ENCODE peak calls at places on chromosomes 7 and 10, in ten cellular contexts. C is Ammon's horn; K is foreskin fibroblast; J is HT1080; Y is kidney; I is NCI-H1092 treated with DMSO at 0.1 percent for 48 hours; F is stimulated activated CD4-positive, alpha-beta T cell treated with anti-CD3 and anti-CD28 coated beads, TNF-alpha, amount 100 ng/mL, for 48 hours; Q is iPS-NIHi11; P is NCI-H460; R is ACHN. S is an unnamed sample.

GRCh38 chr7:47905071-47905920 is 43.0 kb downstream of the PKD1L1 start:
- DNase-seq in Y (no peak), I (no peak), R (no peak), C (no peak), Q (no peak), J (no peak), F (no peak), P (no peak), K (no peak), S (no peak)

GRCh38 chr7:30896783-30897617 is 14.7 kb upstream of the AQP1 start:
- DNase-seq in I (no peak), C (no peak), K (no peak), Y (no peak), P (no peak), J (no peak), R (peak; percentile 31), Q (no peak), F (no peak), S (no peak)

GRCh38 chr10:43970747-43971146 is 322.1 kb upstream of the ZNF32 start:
- DNase-seq in K (no peak), R (no peak), Y (no peak), I (no peak), J (no peak), Q (no peak), C (no peak), F (no peak), P (no peak), S (no peak)

GRCh38 chr7:116030626-116031276 is at the start of gene TFEC:
- DNase-seq in P (peak; percentile 13), J (peak; percentile 55), K (no peak), C (peak; percentile 11), I (no peak), Y (no peak), Q (no peak), R (no peak), F (no peak), S (peak; percentile 11)

GRCh38 chr7:140475747-140476333 is 3.5 kb downstream of the MKRN1 start:
- DNase-seq in I (peak; percentile 69), P (peak; percentile 50), Q (peak; percentile 31), J (peak; percentile 48), Y (no peak), F (no peak), K (peak; percentile 16), R (peak; percentile 76), C (peak; percentile 25), S (peak; percentile 43)

GRCh38 chr7:139095194-139095659 is 14.3 kb downstream of the ZC3HAV1 start:
- DNase-seq in J (no peak), Q (no peak), R (no peak), C (no peak), F (no peak), Y (no peak), K (no peak), P (no peak), I (no peak), S (no peak)

GRCh38 chr7:56097700-56098099 is 4.9 kb upstream of the PHKG1 start:
- DNase-seq in Y (no peak), C (no peak), F (no peak), P (no peak), J (peak; percentile 17), Q (no peak), I (no peak), K (peak; percentile 94), R (no peak), S (peak; percentile 84)

GRCh38 chr7:111229951-111230350 is 139.0 kb downstream of the LRRN3 start:
- DNase-seq in R (no peak), I (no peak), C (no peak), K (no peak), Y (no peak), J (no peak), F (no peak), P (no peak), Q (no peak), S (peak; percentile 59)

GRCh38 chr10:124647421-124648130 is 96.6 kb downstream of the FAM53B start:
- DNase-seq in I (no peak), P (peak; percentile 31), K (no peak), Y (peak; percentile 85), Q (peak; percentile 58), J (peak; percentile 74), C (peak; percentile 74), R (peak; percentile 10), F (peak; percentile 30), S (peak; percentile 7)

GRCh38 chr10:71564221-71564820 is 155.3 kb downstream of the C10orf105 start:
- DNase-seq in J (no peak), I (no peak), R (no peak), Q (peak; percentile 51), P (no peak), F (no peak), C (no peak), K (no peak), Y (no peak), S (no peak)

GRCh38 chr10:86290933-86291615 is 75.5 kb downstream of the GRID1 start:
- DNase-seq in I (no peak), P (no peak), Q (no peak), F (no peak), R (no peak), C (no peak), J (peak; percentile 42), Y (no peak), K (no peak), S (no peak)

GRCh38 chr10:131310904-131311660 is 439 bp downstream of the TCERG1L start:
- DNase-seq in C (no peak), I (no peak), P (no peak), F (no peak), K (no peak), J (no peak), Q (peak; percentile 33), Y (peak; percentile 65), R (no peak), S (no peak)

GRCh38 chr10:84221916-84222315 is 3.4 kb downstream of the LRIT2 start:
- DNase-seq in F (no peak), I (no peak), R (no peak), J (no peak), Q (no peak), Y (no peak), P (no peak), K (no peak), C (no peak), S (no peak)

GRCh38 chr10:77085344-77085743 is 552.3 kb downstream of the KCNMA1 start:
- DNase-seq in F (no peak), P (no peak), Q (no peak), J (no peak), I (no peak), Y (no peak), C (no peak), K (no peak), R (no peak), S (no peak)

GRCh38 chr7:151888079-151888673 is 11.3 kb upstream of the PRKAG2 start:
- DNase-seq in J (no peak), R (no peak), F (no peak), P (no peak), K (no peak), I (no peak), Q (peak; percentile 49), C (no peak), Y (peak; percentile 12), S (no peak)

GRCh38 chr10:59362184-59362966 is at the start of gene FAM13C:
- DNase-seq in Q (peak; percentile 64), R (peak; percentile 28), P (peak; percentile 27), I (peak; percentile 72), C (peak; percentile 84), K (peak; percentile 30), Y (peak; percentile 87), J (peak; percentile 69), F (no peak), S (peak; percentile 1)